ENCODE peak calls at places on chromosomes 1 and 21, in eight cellular contexts. One of them, this sample, is unnamed.

GRCh38 chr1:108661030-108661609 is at the start of gene HENMT1:
- DNase-seq in ovary: peak
- DNase-seq in A549: peak
- DNase-seq in sigmoid colon: peak
- DNase-seq in transverse colon: peak
- DNase-seq in stomach: peak
- DNase-seq in K562: no peak
- DNase-seq in upper lobe of left lung: peak
- DNase-seq in this sample: no peak

GRCh38 chr1:109617291-109617801 is 2.1 kb downstream of the GNAT2 start:
- DNase-seq in ovary: no peak
- DNase-seq in A549: no peak
- DNase-seq in sigmoid colon: no peak
- DNase-seq in transverse colon: no peak
- DNase-seq in stomach: no peak
- DNase-seq in K562: peak
- DNase-seq in upper lobe of left lung: peak
- DNase-seq in this sample: no peak

GRCh38 chr21:14900058-14900457 is 164.7 kb downstream of the NRIP1 start:
- DNase-seq in ovary: no peak
- DNase-seq in A549: no peak
- DNase-seq in sigmoid colon: no peak
- DNase-seq in transverse colon: no peak
- DNase-seq in stomach: no peak
- DNase-seq in K562: no peak
- DNase-seq in upper lobe of left lung: no peak
- DNase-seq in this sample: no peak

GRCh38 chr1:221141606-221142285 is 262.5 kb downstream of the HLX start:
- DNase-seq in ovary: no peak
- DNase-seq in A549: no peak
- DNase-seq in sigmoid colon: no peak
- DNase-seq in transverse colon: no peak
- DNase-seq in stomach: no peak
- DNase-seq in K562: no peak
- DNase-seq in upper lobe of left lung: no peak
- DNase-seq in this sample: no peak

GRCh38 chr1:192852001-192852400 is 43.2 kb downstream of the RGS2 start:
- DNase-seq in ovary: no peak
- DNase-seq in A549: no peak
- DNase-seq in sigmoid colon: no peak
- DNase-seq in transverse colon: no peak
- DNase-seq in stomach: no peak
- DNase-seq in K562: no peak
- DNase-seq in upper lobe of left lung: no peak
- DNase-seq in this sample: no peak

GRCh38 chr1:206924549-206925115 is 2.9 kb upstream of the FCMR start:
- DNase-seq in ovary: no peak
- DNase-seq in A549: no peak
- DNase-seq in sigmoid colon: no peak
- DNase-seq in transverse colon: no peak
- DNase-seq in stomach: no peak
- DNase-seq in K562: no peak
- DNase-seq in upper lobe of left lung: no peak
- DNase-seq in this sample: no peak

GRCh38 chr1:37602750-37603694 is 7.3 kb upstream of the GNL2 start:
- DNase-seq in ovary: no peak
- DNase-seq in A549: peak
- DNase-seq in sigmoid colon: no peak
- DNase-seq in transverse colon: peak
- DNase-seq in stomach: no peak
- DNase-seq in K562: peak
- DNase-seq in upper lobe of left lung: no peak
- DNase-seq in this sample: no peak

GRCh38 chr1:171610385-171610784 is 11.7 kb upstream of the MYOCOS start:
- DNase-seq in ovary: no peak
- DNase-seq in A549: no peak
- DNase-seq in sigmoid colon: no peak
- DNase-seq in transverse colon: no peak
- DNase-seq in stomach: no peak
- DNase-seq in K562: no peak
- DNase-seq in upper lobe of left lung: no peak
- DNase-seq in this sample: no peak

GRCh38 chr1:222522105-222522915 is 25.6 kb downstream of the HHIPL2 start:
- DNase-seq in ovary: no peak
- DNase-seq in A549: no peak
- DNase-seq in sigmoid colon: no peak
- DNase-seq in transverse colon: no peak
- DNase-seq in stomach: no peak
- DNase-seq in K562: no peak
- DNase-seq in upper lobe of left lung: no peak
- DNase-seq in this sample: no peak

GRCh38 chr1:156823210-156823790 is 6.7 kb upstream of the SH2D2A start:
- DNase-seq in ovary: no peak
- DNase-seq in A549: no peak
- DNase-seq in sigmoid colon: no peak
- DNase-seq in transverse colon: no peak
- DNase-seq in stomach: no peak
- DNase-seq in K562: no peak
- DNase-seq in upper lobe of left lung: no peak
- DNase-seq in this sample: no peak

GRCh38 chr1:116987256-116987555 is 14.4 kb upstream of the CD101 start:
- DNase-seq in ovary: no peak
- DNase-seq in A549: no peak
- DNase-seq in sigmoid colon: no peak
- DNase-seq in transverse colon: peak
- DNase-seq in stomach: peak
- DNase-seq in K562: no peak
- DNase-seq in upper lobe of left lung: peak
- DNase-seq in this sample: no peak

GRCh38 chr1:143699115-143699514 is 272.7 kb downstream of the FAM72C start:
- DNase-seq in ovary: no peak
- DNase-seq in A549: no peak
- DNase-seq in sigmoid colon: no peak
- DNase-seq in transverse colon: no peak
- DNase-seq in stomach: no peak
- DNase-seq in K562: no peak
- DNase-seq in upper lobe of left lung: peak
- DNase-seq in this sample: no peak

GRCh38 chr21:34592120-34592561 is 22.8 kb downstream of the RCAN1 start:
- DNase-seq in ovary: no peak
- DNase-seq in A549: no peak
- DNase-seq in sigmoid colon: no peak
- DNase-seq in transverse colon: peak
- DNase-seq in stomach: peak
- DNase-seq in K562: peak
- DNase-seq in upper lobe of left lung: no peak
- DNase-seq in this sample: no peak

GRCh38 chr21:16870116-16870515 is 642.7 kb upstream of the CXADR start:
- DNase-seq in ovary: no peak
- DNase-seq in A549: no peak
- DNase-seq in sigmoid colon: no peak
- DNase-seq in transverse colon: no peak
- DNase-seq in stomach: no peak
- DNase-seq in K562: no peak
- DNase-seq in upper lobe of left lung: no peak
- DNase-seq in this sample: no peak

GRCh38 chr1:206609229-206609991 is 2.9 kb downstream of the EIF2D start:
- DNase-seq in ovary: no peak
- DNase-seq in A549: no peak
- DNase-seq in sigmoid colon: no peak
- DNase-seq in transverse colon: no peak
- DNase-seq in stomach: no peak
- DNase-seq in K562: no peak
- DNase-seq in upper lobe of left lung: no peak
- DNase-seq in this sample: no peak

GRCh38 chr1:163093579-163093978 is 24.4 kb downstream of the RGS4 start:
- DNase-seq in ovary: no peak
- DNase-seq in A549: no peak
- DNase-seq in sigmoid colon: no peak
- DNase-seq in transverse colon: no peak
- DNase-seq in stomach: no peak
- DNase-seq in K562: no peak
- DNase-seq in upper lobe of left lung: no peak
- DNase-seq in this sample: no peak

GRCh38 chr1:67429011-67429527 is 1.1 kb downstream of the SERBP1 start:
- DNase-seq in ovary: no peak
- DNase-seq in A549: no peak
- DNase-seq in sigmoid colon: no peak
- DNase-seq in transverse colon: no peak
- DNase-seq in stomach: no peak
- DNase-seq in K562: no peak
- DNase-seq in upper lobe of left lung: no peak
- DNase-seq in this sample: no peak

GRCh38 chr1:7407980-7408770 is 362.9 kb upstream of the VAMP3 start:
- DNase-seq in ovary: peak
- DNase-seq in A549: no peak
- DNase-seq in sigmoid colon: peak
- DNase-seq in transverse colon: no peak
- DNase-seq in stomach: peak
- DNase-seq in K562: no peak
- DNase-seq in upper lobe of left lung: peak
- DNase-seq in this sample: no peak

GRCh38 chr21:37496972-37497371 is 130.4 kb downstream of the DYRK1A start:
- DNase-seq in ovary: no peak
- DNase-seq in A549: no peak
- DNase-seq in sigmoid colon: no peak
- DNase-seq in transverse colon: no peak
- DNase-seq in stomach: no peak
- DNase-seq in K562: no peak
- DNase-seq in upper lobe of left lung: no peak
- DNase-seq in this sample: no peak

GRCh38 chr1:93746423-93746822 is 64.8 kb upstream of the BCAR3 start:
- DNase-seq in ovary: no peak
- DNase-seq in A549: no peak
- DNase-seq in sigmoid colon: no peak
- DNase-seq in transverse colon: no peak
- DNase-seq in stomach: no peak
- DNase-seq in K562: no peak
- DNase-seq in upper lobe of left lung: no peak
- DNase-seq in this sample: no peak
- TF ChIP-seq EP300 in ovary: no peak
- TF ChIP-seq EP300 in A549: no peak
- TF ChIP-seq EP300 in sigmoid colon: no peak
- TF ChIP-seq EP300 in transverse colon: no peak
- TF ChIP-seq EP300 in stomach: no peak
- TF ChIP-seq EP300 in K562: no peak
- TF ChIP-seq EP300 in upper lobe of left lung: no peak
- TF ChIP-seq EP300 in this sample: no peak

GRCh38 chr1:230536641-230537155 is 105.6 kb upstream of the COG2 start:
- DNase-seq in ovary: no peak
- DNase-seq in A549: no peak
- DNase-seq in sigmoid colon: no peak
- DNase-seq in transverse colon: no peak
- DNase-seq in stomach: no peak
- DNase-seq in K562: no peak
- DNase-seq in upper lobe of left lung: no peak
- DNase-seq in this sample: no peak
- TF ChIP-seq POLR2A in ovary: no peak
- TF ChIP-seq POLR2A in A549: no peak
- TF ChIP-seq POLR2A in sigmoid colon: no peak
- TF ChIP-seq POLR2A in transverse colon: no peak
- TF ChIP-seq POLR2A in stomach: no peak
- TF ChIP-seq POLR2A in K562: no peak
- TF ChIP-seq POLR2A in upper lobe of left lung: no peak
- TF ChIP-seq POLR2A in this sample: no peak

GRCh38 chr1:159941139-159941866 is 4.1 kb downstream of the IGSF9 start:
- DNase-seq in ovary: no peak
- DNase-seq in A549: no peak
- DNase-seq in sigmoid colon: no peak
- DNase-seq in transverse colon: no peak
- DNase-seq in stomach: no peak
- DNase-seq in K562: no peak
- DNase-seq in upper lobe of left lung: no peak
- DNase-seq in this sample: no peak
- TF ChIP-seq EP300 in ovary: no peak
- TF ChIP-seq EP300 in A549: no peak
- TF ChIP-seq EP300 in sigmoid colon: no peak
- TF ChIP-seq EP300 in transverse colon: no peak
- TF ChIP-seq EP300 in stomach: no peak
- TF ChIP-seq EP300 in K562: no peak
- TF ChIP-seq EP300 in upper lobe of left lung: no peak
- TF ChIP-seq EP300 in this sample: no peak

GRCh38 chr1:114670083-114671010 is 498 bp upstream of the DENND2C start:
- DNase-seq in ovary: peak
- DNase-seq in A549: peak
- DNase-seq in sigmoid colon: peak
- DNase-seq in transverse colon: peak
- DNase-seq in stomach: peak
- DNase-seq in K562: peak
- DNase-seq in upper lobe of left lung: peak
- DNase-seq in this sample: peak
- TF ChIP-seq POLR2A in ovary: no peak
- TF ChIP-seq POLR2A in A549: peak
- TF ChIP-seq POLR2A in sigmoid colon: no peak
- TF ChIP-seq POLR2A in transverse colon: peak
- TF ChIP-seq POLR2A in stomach: no peak
- TF ChIP-seq POLR2A in K562: no peak
- TF ChIP-seq POLR2A in upper lobe of left lung: peak
- TF ChIP-seq POLR2A in this sample: peak

GRCh38 chr1:38991638-38992449 is 768 bp downstream of the AKIRIN1 start:
- DNase-seq in ovary: peak
- DNase-seq in A549: peak
- DNase-seq in sigmoid colon: peak
- DNase-seq in transverse colon: peak
- DNase-seq in stomach: peak
- DNase-seq in K562: no peak
- DNase-seq in upper lobe of left lung: peak
- DNase-seq in this sample: no peak

GRCh38 chr1:38994196-38994595 is 3.1 kb downstream of the AKIRIN1 start:
- DNase-seq in ovary: no peak
- DNase-seq in A549: no peak
- DNase-seq in sigmoid colon: no peak
- DNase-seq in transverse colon: no peak
- DNase-seq in stomach: no peak
- DNase-seq in K562: no peak
- DNase-seq in upper lobe of left lung: no peak
- DNase-seq in this sample: no peak

GRCh38 chr1:38990746-38991637 is at the start of gene AKIRIN1:
- DNase-seq in ovary: peak
- DNase-seq in A549: peak
- DNase-seq in sigmoid colon: peak
- DNase-seq in transverse colon: peak
- DNase-seq in stomach: peak
- DNase-seq in K562: peak
- DNase-seq in upper lobe of left lung: peak
- DNase-seq in this sample: peak

GRCh38 chr1:38990401-38990745 is 703 bp upstream of the AKIRIN1 start:
- DNase-seq in ovary: no peak
- DNase-seq in A549: no peak
- DNase-seq in sigmoid colon: no peak
- DNase-seq in transverse colon: no peak
- DNase-seq in stomach: no peak
- DNase-seq in K562: no peak
- DNase-seq in upper lobe of left lung: no peak
- DNase-seq in this sample: no peak

GRCh38 chr1:38992450-38993111 is 1.5 kb downstream of the AKIRIN1 start:
- DNase-seq in ovary: no peak
- DNase-seq in A549: no peak
- DNase-seq in sigmoid colon: no peak
- DNase-seq in transverse colon: no peak
- DNase-seq in stomach: no peak
- DNase-seq in K562: no peak
- DNase-seq in upper lobe of left lung: no peak
- DNase-seq in this sample: no peak
- TF ChIP-seq EP300 in ovary: no peak
- TF ChIP-seq EP300 in A549: no peak
- TF ChIP-seq EP300 in sigmoid colon: no peak
- TF ChIP-seq EP300 in transverse colon: no peak
- TF ChIP-seq EP300 in stomach: no peak
- TF ChIP-seq EP300 in K562: no peak
- TF ChIP-seq EP300 in upper lobe of left lung: no peak
- TF ChIP-seq EP300 in this sample: no peak

GRCh38 chr1:42456010-42456753 is at the start of the genes PPCS and ZMYND12:
- DNase-seq in ovary: peak
- DNase-seq in A549: peak
- DNase-seq in sigmoid colon: peak
- DNase-seq in transverse colon: peak
- DNase-seq in stomach: peak
- DNase-seq in K562: peak
- DNase-seq in upper lobe of left lung: peak
- DNase-seq in this sample: peak
- TF ChIP-seq POLR2A in ovary: peak
- TF ChIP-seq POLR2A in A549: peak
- TF ChIP-seq POLR2A in sigmoid colon: peak
- TF ChIP-seq POLR2A in transverse colon: peak
- TF ChIP-seq POLR2A in stomach: peak
- TF ChIP-seq POLR2A in K562: peak
- TF ChIP-seq POLR2A in upper lobe of left lung: peak
- TF ChIP-seq POLR2A in this sample: peak